ENCODE peak calls at places on chromosomes 4 and X, in five cellular contexts. K is T-helper 2 cell treated with Interferon-gamma antibody and Interleukin-4, amounts not matched to agents 5 μg/mL and 100 μg/mL, for 36 hours; G is stimulated activated CD4-positive, alpha-beta T cell treated with anti-CD3 and anti-CD28 coated beads, Interleukin-4, amount 100 ng/mL, for 24 hours; V is islet precursor cell; X is LHCN-M2. D is an unnamed sample.

GRCh38 chr4:73486497-73486896 is 5.0 kb downstream of the AFM start:
- DNase-seq in V (no peak), X (no peak), G (no peak), K (no peak), D (no peak)

GRCh38 chr4:155692990-155693659 is 26.5 kb downstream of the GUCY1A1 start:
- DNase-seq in K (no peak), V (no peak), G (no peak), X (no peak), D (no peak)

GRCh38 chr4:147361726-147362125 is 119.2 kb upstream of the EDNRA start:
- DNase-seq in V (peak), X (peak), K (no peak), G (no peak), D (peak)

GRCh38 chr4:185991750-185992149 is 77.2 kb upstream of the TLR3 start:
- DNase-seq in V (no peak), K (no peak), G (no peak), X (no peak), D (no peak)

GRCh38 chrX:44748014-44748413 is 95.8 kb upstream of the DUSP21 start:
- DNase-seq in V (no peak), X (peak), G (no peak), K (no peak), D (peak)

GRCh38 chr4:7402526-7402925 is 32.2 kb downstream of the PSAPL1 start:
- DNase-seq in K (no peak), X (no peak), G (no peak), V (peak), D (no peak)

GRCh38 chrX:117094149-117094548 is 631.4 kb upstream of the CT83 start:
- DNase-seq in K (no peak), V (no peak), G (no peak), X (no peak), D (no peak)

GRCh38 chr4:123943976-123944375 is 547.4 kb downstream of the SPRY1 start:
- DNase-seq in X (no peak), V (no peak), G (no peak), K (no peak), D (no peak)

GRCh38 chrX:43868791-43869190 is 13.5 kb downstream of the MAOB start:
- DNase-seq in K (no peak), G (no peak), X (no peak), V (no peak), D (peak)

GRCh38 chr4:39706829-39707511 is 9.0 kb downstream of the UBE2K start:
- DNase-seq in X (peak), V (peak), K (no peak), G (no peak), D (peak)

GRCh38 chrX:27597506-27597905 is 7.4 kb downstream of the DCAF8L2 start:
- DNase-seq in V (no peak), X (no peak), G (no peak), K (no peak), D (no peak)

D was measured in RPMI7951.